ENCODE peak calls at places on chromosomes 3 and 15, in four cellular contexts. One of them, this sample, is unnamed. For H3K4me1, the result is how much of the 10 kb centered on the place peaks cover.

GRCh38 chr3:125651246-125651645 is 55.9 kb upstream of the OSBPL11 start:
- ATAC-seq in aorta: no peak
- ATAC-seq in right lobe of liver: no peak
- ATAC-seq in right cardiac atrium: no peak
- ATAC-seq in this sample: peak

GRCh38 chr15:41559489-41560177 is 621 bp downstream of the TYRO3 start:
- ATAC-seq in aorta: peak
- ATAC-seq in right lobe of liver: no peak
- ATAC-seq in right cardiac atrium: no peak
- ATAC-seq in this sample: peak

GRCh38 chr3:172132159-172132586 is 92.8 kb downstream of the FNDC3B start:
- ATAC-seq in aorta: no peak
- ATAC-seq in right lobe of liver: no peak
- ATAC-seq in right cardiac atrium: no peak
- ATAC-seq in this sample: no peak

GRCh38 chr3:4707324-4707723 is 214.2 kb downstream of the ITPR1 start:
- ATAC-seq in aorta: no peak
- ATAC-seq in right lobe of liver: no peak
- ATAC-seq in right cardiac atrium: no peak
- ATAC-seq in this sample: no peak

GRCh38 chr3:136343873-136344281 is 93.7 kb downstream of the PCCB start:
- ATAC-seq in aorta: no peak
- ATAC-seq in right lobe of liver: peak
- ATAC-seq in right cardiac atrium: peak
- ATAC-seq in this sample: peak

GRCh38 chr3:104598848-104599501 is 767.7 kb upstream of the ALCAM start:
- ATAC-seq in aorta: no peak
- ATAC-seq in right lobe of liver: no peak
- ATAC-seq in right cardiac atrium: no peak
- ATAC-seq in this sample: no peak

GRCh38 chr3:27923349-27924068 is 201.4 kb upstream of the EOMES start:
- ATAC-seq in aorta: no peak
- ATAC-seq in right lobe of liver: no peak
- ATAC-seq in right cardiac atrium: no peak
- ATAC-seq in this sample: no peak

GRCh38 chr3:189305412-189305811 is 133.6 kb downstream of the TPRG1 start:
- ATAC-seq in aorta: no peak
- ATAC-seq in right lobe of liver: no peak
- ATAC-seq in right cardiac atrium: no peak
- ATAC-seq in this sample: no peak

GRCh38 chr3:33318709-33319380 is 41.6 kb downstream of the FBXL2 start:
- ATAC-seq in aorta: no peak
- ATAC-seq in right lobe of liver: no peak
- ATAC-seq in right cardiac atrium: no peak
- ATAC-seq in this sample: no peak

GRCh38 chr3:119295816-119296484 is 1.8 kb downstream of the ARHGAP31 start:
- ATAC-seq in aorta: no peak
- ATAC-seq in right lobe of liver: no peak
- ATAC-seq in right cardiac atrium: no peak
- ATAC-seq in this sample: no peak

GRCh38 chr3:143737065-143737464 is 111.2 kb downstream of the SLC9A9 start:
- ATAC-seq in aorta: no peak
- ATAC-seq in right lobe of liver: no peak
- ATAC-seq in right cardiac atrium: no peak
- ATAC-seq in this sample: no peak

GRCh38 chr3:10142707-10143560 is 1.4 kb downstream of the VHL start:
- ATAC-seq in aorta: no peak
- ATAC-seq in right lobe of liver: no peak
- ATAC-seq in right cardiac atrium: no peak
- ATAC-seq in this sample: no peak

GRCh38 chr15:74320358-74321247 is 46.8 kb downstream of the CYP11A1 start:
- ATAC-seq in aorta: no peak
- ATAC-seq in right lobe of liver: peak
- ATAC-seq in right cardiac atrium: peak
- ATAC-seq in this sample: peak

GRCh38 chr15:80418892-80419537 is 14.8 kb downstream of the ARNT2 start:
- ATAC-seq in aorta: no peak
- ATAC-seq in right lobe of liver: peak
- ATAC-seq in right cardiac atrium: peak
- ATAC-seq in this sample: no peak

GRCh38 chr3:122213650-122214049 is 30.2 kb downstream of the CASR start:
- ATAC-seq in aorta: no peak
- ATAC-seq in right lobe of liver: no peak
- ATAC-seq in right cardiac atrium: no peak
- ATAC-seq in this sample: no peak

GRCh38 chr15:86595741-86596140 is 516.1 kb downstream of the AGBL1 start:
- ATAC-seq in aorta: no peak
- ATAC-seq in right lobe of liver: no peak
- ATAC-seq in right cardiac atrium: no peak
- ATAC-seq in this sample: no peak

GRCh38 chr3:126858887-126859286 is 124.0 kb upstream of the PLXNA1 start:
- ATAC-seq in aorta: no peak
- ATAC-seq in right lobe of liver: no peak
- ATAC-seq in right cardiac atrium: no peak
- ATAC-seq in this sample: no peak

GRCh38 chr3:65856907-65857306 is 181.8 kb downstream of the MAGI1 start:
- ATAC-seq in aorta: no peak
- ATAC-seq in right lobe of liver: peak
- ATAC-seq in right cardiac atrium: peak
- ATAC-seq in this sample: no peak

GRCh38 chr3:143988306-143988705 is 16.7 kb downstream of the DIPK2A start:
- ATAC-seq in aorta: no peak
- ATAC-seq in right lobe of liver: no peak
- ATAC-seq in right cardiac atrium: no peak
- ATAC-seq in this sample: no peak

GRCh38 chr15:86690566-86690965 is 610.9 kb downstream of the AGBL1 start:
- ATAC-seq in aorta: no peak
- ATAC-seq in right lobe of liver: no peak
- ATAC-seq in right cardiac atrium: no peak
- ATAC-seq in this sample: no peak

GRCh38 chr15:57777034-57777433 is 70.5 kb downstream of the POLR2M start:
- ATAC-seq in aorta: no peak
- ATAC-seq in right lobe of liver: no peak
- ATAC-seq in right cardiac atrium: no peak
- ATAC-seq in this sample: no peak

GRCh38 chr15:25937796-25938195 is 74.7 kb upstream of the ATP10A start:
- ATAC-seq in aorta: no peak
- ATAC-seq in right lobe of liver: no peak
- ATAC-seq in right cardiac atrium: no peak
- ATAC-seq in this sample: no peak

GRCh38 chr15:53658827-53659226 is 100.6 kb downstream of the WDR72 start:
- ATAC-seq in aorta: no peak
- ATAC-seq in right lobe of liver: no peak
- ATAC-seq in right cardiac atrium: no peak
- ATAC-seq in this sample: no peak

DNA sequence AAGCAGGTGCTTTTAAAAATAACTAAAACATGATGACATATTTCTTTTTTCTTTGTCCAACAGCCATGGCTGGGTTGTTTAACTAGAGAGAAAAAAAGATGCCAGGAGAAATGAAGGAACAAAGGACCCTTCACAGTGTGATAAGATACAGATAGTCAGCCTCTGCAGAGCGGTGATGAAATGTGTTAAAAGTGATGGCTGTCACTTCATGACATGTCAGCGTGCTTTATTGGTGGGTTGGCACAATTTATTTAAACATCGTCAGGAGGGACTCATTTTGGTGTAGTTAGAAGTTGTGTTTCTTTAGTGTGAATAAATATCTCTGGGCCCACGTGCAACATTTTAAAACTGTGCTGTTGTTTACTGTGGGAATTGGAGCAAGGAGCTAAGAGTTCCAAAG is 887.4 kb upstream of the CFAP20DC start:
- ATAC-seq in aorta: no peak
- ATAC-seq in right lobe of liver: no peak
- ATAC-seq in right cardiac atrium: no peak
- ATAC-seq in this sample: no peak
- H3K4me1 ChIP-seq in aorta: under half
- H3K4me1 ChIP-seq in right lobe of liver: under half
- H3K4me1 ChIP-seq in right cardiac atrium: under half
- H3K4me1 ChIP-seq in this sample: under half

GRCh38 chr3:152472606-152472954 is 203.9 kb downstream of the MBNL1 start:
- ATAC-seq in aorta: peak
- ATAC-seq in right lobe of liver: no peak
- ATAC-seq in right cardiac atrium: no peak
- ATAC-seq in this sample: no peak
- H3K4me1 ChIP-seq in aorta: under half
- H3K4me1 ChIP-seq in right lobe of liver: under half
- H3K4me1 ChIP-seq in right cardiac atrium: under half
- H3K4me1 ChIP-seq in this sample: under half

GRCh38 chr3:102400142-102400541 is 34.7 kb upstream of the ZPLD1 start:
- ATAC-seq in aorta: no peak
- ATAC-seq in right lobe of liver: no peak
- ATAC-seq in right cardiac atrium: no peak
- ATAC-seq in this sample: no peak

GRCh38 chr3:102390465-102390864 is 44.4 kb upstream of the ZPLD1 start:
- ATAC-seq in aorta: no peak
- ATAC-seq in right lobe of liver: no peak
- ATAC-seq in right cardiac atrium: no peak
- ATAC-seq in this sample: no peak

GRCh38 chr3:102398196-102398595 is 36.6 kb upstream of the ZPLD1 start:
- ATAC-seq in aorta: no peak
- ATAC-seq in right lobe of liver: no peak
- ATAC-seq in right cardiac atrium: no peak
- ATAC-seq in this sample: no peak

GRCh38 chr3:102394517-102394916 is 40.3 kb upstream of the ZPLD1 start:
- ATAC-seq in aorta: no peak
- ATAC-seq in right lobe of liver: no peak
- ATAC-seq in right cardiac atrium: no peak
- ATAC-seq in this sample: no peak
- H3K4me1 ChIP-seq in aorta: under half
- H3K4me1 ChIP-seq in right lobe of liver: under half
- H3K4me1 ChIP-seq in right cardiac atrium: under half
- H3K4me1 ChIP-seq in this sample: under half

GRCh38 chr15:89795996-89796395 is 18.7 kb downstream of the ANPEP start:
- ATAC-seq in aorta: no peak
- ATAC-seq in right lobe of liver: no peak
- ATAC-seq in right cardiac atrium: no peak
- ATAC-seq in this sample: no peak

GRCh38 chr15:89794627-89795241 is 18.6 kb downstream of the MESP2 start:
- ATAC-seq in aorta: peak
- ATAC-seq in right lobe of liver: peak
- ATAC-seq in right cardiac atrium: peak
- ATAC-seq in this sample: no peak

GRCh38 chr15:89799011-89799924 is 15.4 kb downstream of the ANPEP start:
- ATAC-seq in aorta: no peak
- ATAC-seq in right lobe of liver: no peak
- ATAC-seq in right cardiac atrium: no peak
- ATAC-seq in this sample: no peak

GRCh38 chr15:89799925-89800500 is 14.6 kb downstream of the ANPEP start:
- ATAC-seq in aorta: no peak
- ATAC-seq in right lobe of liver: no peak
- ATAC-seq in right cardiac atrium: no peak
- ATAC-seq in this sample: no peak

GRCh38 chr15:89797678-89798201 is 16.9 kb downstream of the ANPEP start:
- ATAC-seq in aorta: no peak
- ATAC-seq in right lobe of liver: no peak
- ATAC-seq in right cardiac atrium: no peak
- ATAC-seq in this sample: no peak
- H3K4me1 ChIP-seq in aorta: under half
- H3K4me1 ChIP-seq in right lobe of liver: under half
- H3K4me1 ChIP-seq in right cardiac atrium: under half
- H3K4me1 ChIP-seq in this sample: under half

DNA sequence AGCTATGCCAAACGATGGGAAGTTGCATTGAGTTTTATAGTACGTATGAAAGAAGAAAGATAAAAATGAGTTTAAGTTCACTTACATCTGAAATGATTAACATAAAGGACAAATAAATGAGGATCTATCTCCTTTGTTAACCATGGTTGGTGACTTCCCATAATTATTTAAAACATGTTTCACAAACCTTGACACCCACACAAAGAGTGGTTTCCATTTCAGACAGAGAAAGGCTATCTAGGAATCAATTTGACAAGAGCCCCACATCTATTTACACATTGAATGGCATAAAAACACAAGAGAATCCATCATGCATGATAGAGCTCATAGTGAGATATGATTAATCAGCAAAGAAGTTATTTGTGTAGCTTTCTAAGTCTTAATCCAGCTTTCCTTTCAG is 14.2 kb upstream of the MTMR10 start:
- ATAC-seq in aorta: no peak
- ATAC-seq in right lobe of liver: no peak
- ATAC-seq in right cardiac atrium: no peak
- ATAC-seq in this sample: no peak
- H3K4me1 ChIP-seq in aorta: under half
- H3K4me1 ChIP-seq in right lobe of liver: under half
- H3K4me1 ChIP-seq in right cardiac atrium: under half
- H3K4me1 ChIP-seq in this sample: under half

DNA sequence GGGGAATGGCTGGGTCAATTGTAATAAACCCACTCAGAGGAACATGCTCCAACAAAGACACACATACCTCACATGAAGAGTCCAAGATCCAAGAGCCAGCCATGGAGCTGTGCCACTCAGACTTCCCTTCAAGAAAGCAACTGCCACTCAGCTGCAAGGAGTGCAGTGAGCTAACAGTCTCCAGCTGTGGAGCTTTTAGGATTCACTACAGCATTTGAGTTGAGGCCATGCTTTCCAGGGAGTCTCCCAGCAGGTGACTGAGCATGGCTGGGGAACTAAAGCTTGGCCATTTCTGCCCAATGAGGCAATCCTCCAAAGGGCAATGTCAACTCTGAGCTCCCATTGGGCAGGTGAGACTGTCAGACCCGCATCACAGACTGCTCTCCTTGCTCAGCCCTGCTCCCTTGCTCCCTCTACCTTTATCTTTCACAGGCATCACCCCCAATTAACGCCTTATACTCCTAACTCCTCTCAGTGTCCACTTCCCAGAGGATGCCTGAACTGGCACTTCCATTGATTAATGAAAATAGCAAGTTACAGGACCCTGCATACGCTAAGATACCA is 165.3 kb upstream of the CTNNB1 start:
- ATAC-seq in aorta: no peak
- ATAC-seq in right lobe of liver: no peak
- ATAC-seq in right cardiac atrium: no peak
- ATAC-seq in this sample: no peak
- H3K4me1 ChIP-seq in aorta: under half
- H3K4me1 ChIP-seq in right lobe of liver: under half
- H3K4me1 ChIP-seq in right cardiac atrium: under half
- H3K4me1 ChIP-seq in this sample: under half

GRCh38 chr3:42072583-42072924 is 18.6 kb upstream of the TRAK1 start:
- ATAC-seq in aorta: no peak
- ATAC-seq in right lobe of liver: peak
- ATAC-seq in right cardiac atrium: no peak
- ATAC-seq in this sample: no peak
- H3K4me1 ChIP-seq in aorta: under half
- H3K4me1 ChIP-seq in right lobe of liver: under half
- H3K4me1 ChIP-seq in right cardiac atrium: under half
- H3K4me1 ChIP-seq in this sample: under half

This sample was measured in gastroesophageal sphincter.